ENCODE peak calls at places on chromosomes 4 and X, in eight cellular contexts. A is tibial nerve, E is GM12891, D is lower leg skin, K is breast epithelium, Z is gastrocnemius medialis, C is uterus, L is NB4. J is an unnamed sample.

GRCh38 chrX:8288590-8288989 is 117.5 kb upstream of the VCX2 start:
- DNase-seq in A (no peak), E (no peak), D (no peak), K (no peak), Z (no peak), C (no peak), L (no peak), J (no peak)

GRCh38 chr4:147590249-147590920 is 26.8 kb upstream of the TMEM184C start:
- DNase-seq in A (peak), E (peak), D (no peak), K (peak), Z (no peak), C (peak), L (peak), J (peak)

GRCh38 chr4:14934704-14935390 is 67.4 kb upstream of the CPEB2 start:
- DNase-seq in A (no peak), E (no peak), D (no peak), K (no peak), Z (no peak), C (no peak), L (no peak), J (no peak)

GRCh38 chr4:155060873-155061272 is 147.6 kb upstream of the NPY2R start:
- DNase-seq in A (no peak), E (no peak), D (no peak), K (no peak), Z (no peak), C (no peak), L (no peak), J (no peak)

GRCh38 chr4:105895324-105895608 is at the start of gene NPNT:
- DNase-seq in A (no peak), E (peak), D (no peak), K (no peak), Z (no peak), C (peak), L (no peak), J (no peak)

GRCh38 chr4:24137963-24138601 is 248.2 kb upstream of the PPARGC1A start:
- DNase-seq in A (no peak), E (no peak), D (no peak), K (no peak), Z (no peak), C (no peak), L (no peak), J (no peak)

GRCh38 chr4:23388259-23388658 is 501.6 kb downstream of the PPARGC1A start:
- DNase-seq in A (no peak), E (no peak), D (no peak), K (no peak), Z (no peak), C (no peak), L (no peak), J (no peak)

GRCh38 chr4:77240469-77241066 is 83.6 kb downstream of the CCNG2 start:
- DNase-seq in A (peak), E (peak), D (peak), K (no peak), Z (no peak), C (no peak), L (peak), J (peak)

GRCh38 chr4:157992038-157992706 is 180.7 kb downstream of the GASK1B start:
- DNase-seq in A (peak), E (no peak), D (no peak), K (no peak), Z (peak), C (no peak), L (peak), J (peak)

GRCh38 chr4:132125131-132125530 is 1024.0 kb upstream of the PCDH10 start:
- DNase-seq in A (no peak), E (no peak), D (no peak), K (no peak), Z (no peak), C (no peak), L (no peak), J (no peak)

GRCh38 chr4:149823770-149824221 is 8.2 kb upstream of the IQCM start:
- DNase-seq in A (no peak), E (no peak), D (no peak), K (no peak), Z (no peak), C (no peak), L (no peak), J (no peak)

GRCh38 chr4:109826719-109827118 is 1.1 kb upstream of the RRH start:
- DNase-seq in A (no peak), E (no peak), D (no peak), K (no peak), Z (no peak), C (no peak), L (peak), J (peak)

GRCh38 chr4:11106769-11107168 is 321.9 kb downstream of the HS3ST1 start:
- DNase-seq in A (no peak), E (no peak), D (no peak), K (no peak), Z (no peak), C (no peak), L (peak), J (no peak)

GRCh38 chr4:87947381-87948160 is 27.9 kb upstream of the SPP1 start:
- DNase-seq in A (no peak), E (no peak), D (no peak), K (no peak), Z (no peak), C (no peak), L (no peak), J (no peak)

GRCh38 chr4:93912146-93912545 is 83.6 kb downstream of the ATOH1 start:
- DNase-seq in A (no peak), E (no peak), D (no peak), K (no peak), Z (no peak), C (no peak), L (no peak), J (no peak)

GRCh38 chrX:107563851-107564250 is 64.5 kb upstream of the PRPS1 start:
- DNase-seq in A (no peak), E (no peak), D (peak), K (no peak), Z (no peak), C (no peak), L (no peak), J (no peak)

GRCh38 chr4:118762146-118762545 is 73.8 kb downstream of the SEC24D start:
- DNase-seq in A (no peak), E (no peak), D (no peak), K (no peak), Z (no peak), C (no peak), L (no peak), J (no peak)

GRCh38 chr4:151991001-151991883 is 230.4 kb upstream of the GATB start:
- DNase-seq in A (no peak), E (no peak), D (no peak), K (no peak), Z (no peak), C (no peak), L (no peak), J (no peak)

GRCh38 chrX:133412246-133412645 is 3.0 kb downstream of the GPC4 start:
- DNase-seq in A (no peak), E (no peak), D (no peak), K (no peak), Z (no peak), C (no peak), L (no peak), J (no peak)

GRCh38 chrX:14873676-14874049 is 442 bp downstream of the MOSPD2 start:
- DNase-seq in A (no peak), E (no peak), D (no peak), K (no peak), Z (no peak), C (no peak), L (no peak), J (no peak)

GRCh38 chrX:14871767-14872166 is 1.1 kb downstream of the FANCB start:
- DNase-seq in A (no peak), E (no peak), D (no peak), K (no peak), Z (no peak), C (no peak), L (no peak), J (peak)

GRCh38 chrX:14875624-14876023 is 2.4 kb downstream of the MOSPD2 start:
- DNase-seq in A (no peak), E (no peak), D (no peak), K (no peak), Z (no peak), C (no peak), L (no peak), J (no peak)

GRCh38 chrX:14872355-14872754 is 514 bp downstream of the FANCB start:
- DNase-seq in A (no peak), E (no peak), D (no peak), K (no peak), Z (no peak), C (no peak), L (peak), J (peak)

DNA sequence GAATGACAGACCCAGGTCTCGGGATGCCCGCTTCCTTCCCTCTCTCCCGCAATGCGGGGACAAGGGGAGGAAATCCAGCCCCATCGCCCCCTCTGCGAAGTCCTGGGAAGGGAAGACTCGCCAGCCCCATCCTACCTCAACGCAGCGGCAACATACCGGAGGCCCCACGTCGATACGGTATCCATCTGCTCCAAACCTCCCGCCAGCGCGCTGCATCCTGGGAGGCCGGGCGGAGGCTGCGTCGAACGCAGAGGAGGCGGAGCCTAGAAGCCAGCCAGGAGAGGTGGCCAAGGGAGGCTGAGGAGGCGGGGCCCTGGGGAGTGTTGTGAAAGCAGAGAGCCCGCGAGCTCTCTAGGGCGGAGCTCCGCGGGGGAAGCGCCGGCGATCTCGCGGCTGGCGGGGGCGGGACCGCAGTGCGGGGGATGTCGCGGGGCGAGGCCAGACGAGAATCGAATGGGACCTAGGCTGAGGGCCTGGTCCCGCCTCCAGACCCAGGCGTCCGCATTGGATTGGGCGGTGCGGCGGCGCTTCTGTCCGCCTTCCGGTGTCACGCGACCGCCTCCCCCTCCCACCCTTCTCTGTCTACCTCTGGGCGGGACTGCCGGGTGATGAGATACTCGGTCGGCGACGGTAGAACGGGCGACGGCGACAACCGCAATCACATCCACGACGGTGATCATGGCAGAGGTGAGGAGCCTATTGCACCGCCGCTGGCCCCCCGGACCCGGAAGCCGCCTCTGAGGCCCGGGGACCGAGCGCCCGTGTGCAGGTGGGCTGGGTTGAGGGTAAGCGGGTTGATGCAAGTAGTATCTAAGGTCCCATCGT is at the start of the genes FANCB and MOSPD2:
- DNase-seq in A (peak), E (peak), D (peak), K (peak), Z (peak), C (peak), L (peak), J (peak)
- TF ChIP-seq POLR2A in A (peak), E (no peak), D (no peak), K (no peak), Z (peak), C (no peak), L (peak), J (peak)

DNA sequence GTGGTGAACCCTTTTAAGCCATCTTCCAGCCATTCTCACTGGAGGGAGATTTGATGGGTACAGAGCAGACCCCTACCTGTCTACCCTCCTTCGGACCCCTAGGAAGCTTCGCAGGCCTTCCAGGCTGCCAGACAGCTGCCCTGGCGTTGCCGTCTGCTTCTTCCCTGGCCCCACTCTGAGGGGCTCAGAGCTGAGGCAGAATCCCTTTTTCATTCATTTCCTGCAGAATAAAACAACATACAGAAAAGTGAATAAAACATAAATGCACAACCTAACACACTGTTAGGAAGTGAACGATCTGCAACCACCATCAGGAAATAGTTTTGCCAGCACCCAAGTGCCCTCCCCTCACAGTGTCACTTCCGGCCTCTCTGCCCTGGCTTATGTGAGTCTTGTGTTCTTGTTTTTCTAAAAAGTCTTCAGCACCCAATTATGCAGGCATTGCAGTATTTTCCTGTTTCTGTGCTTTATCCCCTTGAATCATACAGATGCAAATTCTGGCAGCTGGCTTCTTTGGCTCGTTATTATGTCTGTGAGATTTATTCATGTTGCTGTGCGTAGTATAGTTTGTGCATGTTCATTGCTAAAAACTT is 5.6 kb upstream of the ADD1 start:
- DNase-seq in A (peak), E (no peak), D (peak), K (no peak), Z (no peak), C (peak), L (peak), J (peak)
- TF ChIP-seq POLR2A in A (no peak), E (no peak), D (no peak), K (no peak), Z (no peak), C (no peak), L (no peak), J (no peak)

DNA sequence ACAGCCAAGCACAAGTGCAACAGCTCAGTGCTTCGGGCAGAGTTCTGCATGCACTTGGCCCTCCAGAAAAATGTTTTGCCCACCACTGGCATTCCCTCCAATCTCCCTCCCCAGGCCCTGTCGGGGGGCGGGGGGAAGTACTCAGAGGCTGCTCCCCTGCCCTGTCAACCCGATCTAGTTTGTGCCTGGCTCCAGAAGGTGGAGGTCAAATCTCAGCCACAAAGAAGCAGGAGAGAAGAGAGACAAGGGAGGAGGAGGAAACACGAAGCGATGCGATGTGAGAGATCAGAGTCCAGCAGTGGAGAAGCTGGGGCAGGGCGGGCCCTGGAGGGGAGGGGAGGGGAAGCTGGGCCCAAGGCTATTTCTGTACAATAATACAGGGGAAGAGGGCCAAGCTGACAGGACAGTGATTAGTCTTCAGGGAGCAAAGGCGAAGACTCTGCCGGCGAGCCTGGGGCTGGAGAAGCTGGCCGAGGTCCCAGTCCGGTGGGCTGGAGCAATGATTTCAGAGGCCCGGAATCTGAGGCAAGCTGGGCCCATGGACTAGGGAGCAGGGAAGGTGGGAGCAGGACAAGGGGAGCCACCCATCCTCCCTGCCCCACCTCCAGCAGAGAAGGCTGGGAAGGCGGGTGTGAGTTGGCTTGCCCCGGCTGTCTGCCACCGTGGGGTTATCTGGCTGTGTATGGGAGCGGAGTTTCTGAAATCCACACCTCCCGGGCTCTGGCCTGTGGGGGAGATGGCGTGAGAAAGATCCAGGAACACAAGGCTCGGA is 167.1 kb downstream of the EFNB1 start:
- DNase-seq in A (peak), E (no peak), D (peak), K (no peak), Z (no peak), C (peak), L (no peak), J (no peak)
- TF ChIP-seq POLR2A in A (no peak), E (no peak), D (no peak), K (no peak), Z (no peak), C (no peak), L (no peak), J (no peak)

GRCh38 chrX:153333271-153333670 is 682 bp upstream of the ZNF275 start:
- DNase-seq in A (no peak), E (no peak), D (no peak), K (no peak), Z (no peak), C (no peak), L (no peak), J (no peak)

GRCh38 chrX:153336988-153337387 is 3.0 kb downstream of the ZNF275 start:
- DNase-seq in A (no peak), E (no peak), D (peak), K (no peak), Z (no peak), C (no peak), L (no peak), J (no peak)

GRCh38 chrX:153336128-153336894 is 2.4 kb downstream of the ZNF275 start:
- DNase-seq in A (no peak), E (no peak), D (peak), K (no peak), Z (no peak), C (no peak), L (no peak), J (no peak)

GRCh38 chrX:153334654-153335295 is 822 bp downstream of the ZNF275 start:
- DNase-seq in A (no peak), E (no peak), D (peak), K (no peak), Z (no peak), C (no peak), L (no peak), J (no peak)

DNA sequence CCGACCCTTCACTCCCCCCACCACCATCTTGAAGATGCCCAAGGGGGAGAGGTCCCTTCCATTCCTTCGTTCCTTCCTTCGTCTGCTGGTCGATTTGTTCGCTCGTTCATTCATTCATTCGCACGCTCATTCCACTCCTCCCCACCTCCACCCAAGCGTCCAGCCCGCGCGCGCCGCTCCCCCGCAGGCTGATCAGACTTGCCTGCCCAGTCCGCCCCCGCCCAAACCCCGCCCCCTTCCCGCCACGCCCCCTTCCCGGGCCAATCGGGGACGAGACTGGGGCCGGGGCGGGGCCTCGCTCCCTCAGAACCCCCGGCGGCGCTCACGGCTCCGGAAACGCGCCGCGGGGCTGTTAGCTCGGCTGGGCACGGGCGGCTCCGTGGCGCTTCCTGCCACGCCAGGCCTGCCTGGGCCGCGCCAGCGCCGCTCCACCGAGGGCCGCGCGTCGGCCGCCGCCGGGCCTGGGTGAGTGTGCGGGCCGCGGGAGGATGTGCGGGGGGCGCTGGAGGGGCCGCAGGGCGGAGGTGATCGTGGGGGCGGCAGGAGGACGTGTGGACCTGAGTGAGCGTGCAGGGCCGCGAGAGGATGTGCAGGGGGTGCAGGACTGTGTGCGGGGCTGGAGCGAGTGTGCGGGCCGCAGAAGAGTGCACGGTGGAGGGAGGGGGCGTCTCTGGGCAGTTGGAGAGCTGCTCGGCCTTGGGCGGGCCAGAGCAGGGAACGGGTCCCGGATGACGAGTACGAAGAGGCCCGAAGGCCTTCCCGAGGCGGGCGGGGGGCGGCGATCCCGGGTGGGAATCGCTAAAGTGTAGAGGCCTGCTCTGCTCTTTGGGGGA is at the start of gene ZNF275:
- DNase-seq in A (peak), E (peak), D (peak), K (peak), Z (peak), C (peak), L (peak), J (peak)
- TF ChIP-seq POLR2A in A (peak), E (no peak), D (no peak), K (no peak), Z (peak), C (peak), L (peak), J (peak)

GRCh38 chr4:127852661-127853060 is 28.0 kb upstream of the PLK4 start:
- DNase-seq in A (no peak), E (no peak), D (no peak), K (no peak), Z (no peak), C (no peak), L (no peak), J (no peak)

GRCh38 chr4:127857641-127858040 is 23.1 kb upstream of the PLK4 start:
- DNase-seq in A (no peak), E (no peak), D (no peak), K (no peak), Z (no peak), C (no peak), L (no peak), J (no peak)

DNA sequence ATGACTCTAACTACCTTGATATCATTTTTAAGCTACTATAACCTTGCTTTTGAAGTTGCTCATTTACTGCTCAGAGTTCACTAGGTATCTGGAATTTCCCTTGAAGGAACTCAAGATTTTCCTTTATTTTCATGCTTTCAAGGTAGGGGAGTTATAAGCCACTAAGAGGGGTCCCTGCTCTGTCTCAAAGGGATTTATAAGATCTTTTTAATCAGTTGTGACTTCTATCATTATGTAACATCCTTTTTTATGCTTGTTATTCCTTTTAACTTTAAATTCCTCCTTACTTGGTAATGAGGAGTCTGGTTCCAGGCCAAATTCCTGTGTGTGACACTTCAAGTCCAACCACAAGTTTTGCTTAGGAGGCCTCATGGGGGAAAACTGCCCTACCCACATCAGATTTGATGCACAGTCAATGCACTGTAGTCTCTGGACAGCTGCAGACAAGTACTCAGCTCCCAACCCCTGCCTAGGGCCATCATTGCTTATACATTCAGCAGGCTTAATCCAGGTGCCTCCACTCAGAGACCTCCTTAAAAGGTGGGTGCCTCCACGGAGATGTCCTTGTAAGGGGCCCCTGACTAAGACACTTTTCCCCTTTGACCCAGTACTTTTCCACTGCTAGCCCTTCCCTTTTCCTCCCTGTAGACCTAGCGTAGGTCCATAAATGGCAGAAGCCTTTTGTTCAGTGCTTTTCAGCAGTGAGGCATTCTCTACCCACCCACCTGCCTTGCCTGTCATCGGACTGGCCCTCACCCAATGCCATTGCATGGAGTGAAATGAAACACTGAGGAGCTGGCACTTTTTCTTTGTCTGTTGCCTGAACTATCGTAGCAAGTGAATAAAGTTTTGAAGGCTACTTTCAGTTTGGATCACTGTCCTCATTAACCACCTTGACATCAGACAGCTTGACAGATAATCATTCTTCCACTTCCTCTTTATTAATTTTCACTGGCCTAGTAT is 23.9 kb upstream of the PLK4 start:
- DNase-seq in A (no peak), E (no peak), D (no peak), K (no peak), Z (no peak), C (no peak), L (no peak), J (no peak)
- TF ChIP-seq POLR2A in A (no peak), E (peak), D (no peak), K (no peak), Z (no peak), C (no peak), L (no peak), J (no peak)